ENCODE peak calls at places on chromosome 5, in ten cellular contexts. U is upper lobe of left lung, E is amniotic stem cell, I is substantia nigra, N is iris pigment epithelial cell, O is foreskin fibroblast, Q is GM13977, X is left ventricle myocardium inferior, Z is small intestine, R is NCI-H1417. D is an unnamed sample.

GRCh38 chr5:111984044-111984443 is 227.1 kb upstream of the NREP start:
- DNase-seq in U (no peak), E (peak; percentile 58), I (no peak), N (peak; percentile 88), O (peak; percentile 70), Q (peak; percentile 46), X (no peak), Z (no peak), R (no peak), D (peak; percentile 94)

GRCh38 chr5:130136300-130136699 is 232.0 kb downstream of the CHSY3 start:
- DNase-seq in U (no peak), E (no peak), I (no peak), N (no peak), O (no peak), Q (no peak), X (no peak), Z (no peak), R (no peak), D (peak; percentile 72)

GRCh38 chr5:155700333-155700732 is 626.6 kb upstream of the SGCD start:
- DNase-seq in U (no peak), E (peak; percentile 2), I (no peak), N (no peak), O (no peak), Q (no peak), X (no peak), Z (no peak), R (peak; percentile 3), D (no peak)

GRCh38 chr5:168481330-168481788 is 4.9 kb upstream of the RARS1 start:
- DNase-seq in U (no peak), E (no peak), I (no peak), N (no peak), O (no peak), Q (peak; percentile 76), X (no peak), Z (peak; percentile 55), R (no peak), D (no peak)

GRCh38 chr5:137040641-137041340 is 458.3 kb downstream of the SPOCK1 start:
- DNase-seq in U (no peak), E (no peak), I (no peak), N (no peak), O (peak; percentile 14), Q (no peak), X (no peak), Z (no peak), R (no peak), D (peak; percentile 15)

GRCh38 chr5:142151436-142152382 is 43.1 kb downstream of the NDFIP1 start:
- DNase-seq in U (peak; percentile 45), E (peak; percentile 51), I (no peak), N (peak; percentile 82), O (peak; percentile 63), Q (peak; percentile 44), X (no peak), Z (peak; percentile 77), R (peak; percentile 71), D (peak; percentile 91)

GRCh38 chr5:139849501-139849900 is 53.9 kb downstream of the PSD2 start:
- DNase-seq in U (no peak), E (no peak), I (no peak), N (no peak), O (no peak), Q (no peak), X (no peak), Z (no peak), R (no peak), D (no peak)

GRCh38 chr5:80960531-80961375 is 590 bp downstream of the RASGRF2 start:
- DNase-seq in U (no peak), E (no peak), I (peak; percentile 26), N (peak; percentile 51), O (peak; percentile 32), Q (peak; percentile 38), X (peak; percentile 28), Z (peak; percentile 38), R (peak; percentile 3), D (no peak)

GRCh38 chr5:15009420-15009819 is 137.8 kb upstream of the ANKH start:
- DNase-seq in U (no peak), E (no peak), I (no peak), N (peak; percentile 80), O (peak; percentile 60), Q (no peak), X (no peak), Z (peak; percentile 96), R (peak; percentile 78), D (peak; percentile 87)

GRCh38 chr5:140344683-140345423 is 1.6 kb downstream of the HBEGF start:
- DNase-seq in U (no peak), E (no peak), I (no peak), N (peak; percentile 41), O (peak; percentile 21), Q (no peak), X (no peak), Z (peak; percentile 86), R (no peak), D (no peak)

GRCh38 chr5:157106668-157107461 is 2.0 kb downstream of the HAVCR2 start:
- DNase-seq in U (peak; percentile 59), E (no peak), I (no peak), N (no peak), O (no peak), Q (no peak), X (peak; percentile 44), Z (no peak), R (no peak), D (no peak)

GRCh38 chr5:135041726-135042125 is 7.7 kb upstream of the PITX1 start:
- DNase-seq in U (no peak), E (no peak), I (no peak), N (no peak), O (no peak), Q (no peak), X (no peak), Z (no peak), R (no peak), D (no peak)

GRCh38 chr5:81698806-81699205 is 52.1 kb downstream of the SSBP2 start:
- DNase-seq in U (no peak), E (no peak), I (no peak), N (peak; percentile 12), O (no peak), Q (no peak), X (no peak), Z (no peak), R (no peak), D (no peak)

GRCh38 chr5:67659288-67659687 is 462.7 kb upstream of the CD180 start:
- DNase-seq in U (no peak), E (no peak), I (no peak), N (peak; percentile 20), O (no peak), Q (no peak), X (no peak), Z (no peak), R (no peak), D (no peak)

GRCh38 chr5:65817936-65818335 is 95.9 kb downstream of the NLN start:
- DNase-seq in U (no peak), E (no peak), I (no peak), N (no peak), O (no peak), Q (no peak), X (no peak), Z (no peak), R (no peak), D (no peak)

GRCh38 chr5:102809033-102809432 is 53.9 kb downstream of the PAM start:
- DNase-seq in U (peak; percentile 39), E (no peak), I (no peak), N (peak; percentile 77), O (no peak), Q (no peak), X (no peak), Z (peak; percentile 18), R (peak; percentile 56), D (no peak)

GRCh38 chr5:72160959-72161358 is 53.7 kb downstream of the MAP1B start:
- DNase-seq in U (no peak), E (no peak), I (no peak), N (peak; percentile 52), O (no peak), Q (no peak), X (no peak), Z (no peak), R (no peak), D (peak; percentile 79)

GRCh38 chr5:160230686-160231527 is 1.6 kb downstream of the FABP6 start:
- DNase-seq in U (peak; percentile 90), E (no peak), I (no peak), N (peak; percentile 49), O (peak; percentile 2), Q (peak; percentile 37), X (no peak), Z (no peak), R (no peak), D (peak; percentile 86)

GRCh38 chr5:43875741-43876140 is 272.8 kb downstream of the NNT start:
- DNase-seq in U (no peak), E (no peak), I (no peak), N (no peak), O (no peak), Q (no peak), X (no peak), Z (no peak), R (no peak), D (no peak)

GRCh38 chr5:64074533-64074932 is 91.1 kb upstream of the RNF180 start:
- DNase-seq in U (no peak), E (no peak), I (no peak), N (peak; percentile 36), O (no peak), Q (peak; percentile 50), X (no peak), Z (peak; percentile 11), R (peak; percentile 59), D (peak; percentile 46)

D was measured in fibroblast of the aortic adventitia.